ENCODE peak calls at places on chromosomes 13 and 19, in five cellular contexts. One of them, this sample, is unnamed.

GRCh38 chr19:56110515-56111448 is 10.3 kb downstream of the ZNF787 start:
- DNase-seq in IMR-90: peak; percentile 39
- DNase-seq in left ventricle myocardium inferior: peak; percentile 64
- DNase-seq in astrocyte: no peak
- DNase-seq in fibroblast of lung: no peak
- DNase-seq in this sample: no peak

GRCh38 chr13:79709526-79709925 is 228.6 kb downstream of the NDFIP2 start:
- DNase-seq in IMR-90: peak; percentile 13
- DNase-seq in fibroblast of lung: peak; percentile 77
- DNase-seq in left ventricle myocardium inferior: no peak
- DNase-seq in astrocyte: peak; percentile 75
- DNase-seq in this sample: no peak

GRCh38 chr19:13315495-13315894 is 165.3 kb downstream of the IER2 start:
- DNase-seq in fibroblast of lung: no peak
- DNase-seq in astrocyte: no peak
- DNase-seq in left ventricle myocardium inferior: no peak
- DNase-seq in IMR-90: no peak
- DNase-seq in this sample: no peak

GRCh38 chr13:50129923-50130685 is 114.9 kb downstream of the KCNRG start:
- DNase-seq in astrocyte: no peak
- DNase-seq in IMR-90: no peak
- DNase-seq in fibroblast of lung: peak; percentile 35
- DNase-seq in left ventricle myocardium inferior: peak; percentile 37
- DNase-seq in this sample: no peak

GRCh38 chr13:21849323-21849722 is 178.4 kb downstream of the FGF9 start:
- DNase-seq in astrocyte: no peak
- DNase-seq in IMR-90: peak; percentile 43
- DNase-seq in left ventricle myocardium inferior: no peak
- DNase-seq in fibroblast of lung: no peak
- DNase-seq in this sample: peak; percentile 31

GRCh38 chr19:38093587-38093986 is 130.4 kb downstream of the DPF1 start:
- DNase-seq in astrocyte: no peak
- DNase-seq in fibroblast of lung: no peak
- DNase-seq in IMR-90: no peak
- DNase-seq in left ventricle myocardium inferior: peak; percentile 58
- DNase-seq in this sample: no peak

GRCh38 chr19:40143612-40144011 is 47.6 kb upstream of the MAP3K10 start:
- DNase-seq in fibroblast of lung: no peak
- DNase-seq in astrocyte: no peak
- DNase-seq in left ventricle myocardium inferior: peak; percentile 28
- DNase-seq in IMR-90: no peak
- DNase-seq in this sample: no peak

GRCh38 chr19:7492142-7493055 is 3.6 kb upstream of the PEX11G start:
- DNase-seq in left ventricle myocardium inferior: no peak
- DNase-seq in astrocyte: no peak
- DNase-seq in IMR-90: no peak
- DNase-seq in fibroblast of lung: no peak
- DNase-seq in this sample: no peak

GRCh38 chr19:5672708-5673459 is 7.4 kb downstream of the MICOS13 start:
- DNase-seq in left ventricle myocardium inferior: no peak
- DNase-seq in IMR-90: no peak
- DNase-seq in fibroblast of lung: no peak
- DNase-seq in astrocyte: no peak
- DNase-seq in this sample: no peak

GRCh38 chr13:51175639-51176038 is 46.6 kb upstream of the FAM124A start:
- DNase-seq in left ventricle myocardium inferior: no peak
- DNase-seq in IMR-90: no peak
- DNase-seq in astrocyte: no peak
- DNase-seq in fibroblast of lung: no peak
- DNase-seq in this sample: no peak

GRCh38 chr19:18587962-18588610 is 512 bp upstream of the REX1BD start:
- DNase-seq in IMR-90: no peak
- DNase-seq in left ventricle myocardium inferior: no peak
- DNase-seq in fibroblast of lung: no peak
- DNase-seq in astrocyte: no peak
- DNase-seq in this sample: no peak

GRCh38 chr19:46928951-46929350 is 68.2 kb downstream of the ARHGAP35 start:
- DNase-seq in IMR-90: peak; percentile 27
- DNase-seq in astrocyte: no peak
- DNase-seq in left ventricle myocardium inferior: no peak
- DNase-seq in fibroblast of lung: no peak
- DNase-seq in this sample: no peak

GRCh38 chr13:20828540-20829364 is 55.0 kb upstream of the EEF1AKMT1 start:
- DNase-seq in IMR-90: peak; percentile 64
- DNase-seq in fibroblast of lung: peak; percentile 47
- DNase-seq in astrocyte: no peak
- DNase-seq in left ventricle myocardium inferior: no peak
- DNase-seq in this sample: peak; percentile 45

GRCh38 chr13:61410266-61410665 is 5.4 kb downstream of the PCDH20 start:
- DNase-seq in IMR-90: no peak
- DNase-seq in astrocyte: no peak
- DNase-seq in fibroblast of lung: no peak
- DNase-seq in left ventricle myocardium inferior: no peak
- DNase-seq in this sample: no peak

GRCh38 chr13:110334841-110335490 is 27.9 kb downstream of the COL4A2 start:
- DNase-seq in fibroblast of lung: peak; percentile 79
- DNase-seq in astrocyte: peak; percentile 78
- DNase-seq in left ventricle myocardium inferior: no peak
- DNase-seq in IMR-90: no peak
- DNase-seq in this sample: no peak

GRCh38 chr19:14561832-14562351 is 10.0 kb downstream of the NDUFB7 start:
- DNase-seq in fibroblast of lung: peak; percentile 37
- DNase-seq in left ventricle myocardium inferior: peak; percentile 57
- DNase-seq in IMR-90: peak; percentile 19
- DNase-seq in astrocyte: no peak
- DNase-seq in this sample: peak; percentile 58

GRCh38 chr13:20669162-20669561 is 34.3 kb upstream of the IL17D start:
- DNase-seq in fibroblast of lung: no peak
- DNase-seq in left ventricle myocardium inferior: no peak
- DNase-seq in astrocyte: no peak
- DNase-seq in IMR-90: no peak
- DNase-seq in this sample: no peak

GRCh38 chr13:94344126-94344863 is 135.2 kb downstream of the DCT start:
- DNase-seq in IMR-90: peak; percentile 57
- DNase-seq in fibroblast of lung: peak; percentile 54
- DNase-seq in astrocyte: peak; percentile 38
- DNase-seq in left ventricle myocardium inferior: no peak
- DNase-seq in this sample: no peak

GRCh38 chr13:33283195-33283910 is 2.2 kb downstream of the STARD13 start:
- DNase-seq in left ventricle myocardium inferior: no peak
- DNase-seq in fibroblast of lung: no peak
- DNase-seq in IMR-90: no peak
- DNase-seq in astrocyte: no peak
- DNase-seq in this sample: no peak

GRCh38 chr13:40562975-40563349 is 103.5 kb downstream of the FOXO1 start:
- DNase-seq in fibroblast of lung: peak; percentile 43
- DNase-seq in left ventricle myocardium inferior: no peak
- DNase-seq in IMR-90: no peak
- DNase-seq in astrocyte: peak; percentile 19
- DNase-seq in this sample: no peak

DNA sequence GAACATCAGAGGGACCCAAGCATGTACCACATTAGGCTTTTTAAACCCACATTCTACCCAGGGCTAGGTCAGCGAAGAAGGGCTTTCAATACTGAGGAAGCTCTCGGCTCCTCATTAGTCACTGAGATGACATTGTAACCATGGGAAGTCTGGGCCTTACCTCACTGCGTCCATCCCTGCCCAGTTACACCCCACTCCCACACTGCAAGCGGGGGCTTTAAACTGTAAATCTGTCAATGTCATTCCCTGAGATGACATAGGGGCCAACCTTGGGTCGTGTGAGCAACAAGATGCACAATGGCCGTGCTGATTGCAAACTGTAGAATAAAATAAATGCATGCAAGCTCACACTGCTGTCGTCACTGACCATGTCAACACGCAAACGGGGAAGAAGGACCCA is 21.7 kb upstream of the TFDP1 start:
- DNase-seq in left ventricle myocardium inferior: no peak
- DNase-seq in fibroblast of lung: no peak
- DNase-seq in IMR-90: no peak
- DNase-seq in astrocyte: no peak
- DNase-seq in this sample: no peak
- TF ChIP-seq CTCF in left ventricle myocardium inferior: no peak
- TF ChIP-seq CTCF in fibroblast of lung: no peak
- TF ChIP-seq CTCF in IMR-90: no peak
- TF ChIP-seq CTCF in astrocyte: no peak
- TF ChIP-seq CTCF in this sample: no peak

GRCh38 chr19:44750713-44751112 is 2.2 kb downstream of the BCL3 start:
- DNase-seq in IMR-90: no peak
- DNase-seq in astrocyte: no peak
- DNase-seq in fibroblast of lung: no peak
- DNase-seq in left ventricle myocardium inferior: no peak
- DNase-seq in this sample: no peak
- H3K27ac ChIP-seq in IMR-90: peak overlapping the region; percentile 38
- H3K27ac ChIP-seq in astrocyte: no peak overlapping the region
- H3K27ac ChIP-seq in fibroblast of lung: peak overlapping the region; percentile 100
- H3K27ac ChIP-seq in left ventricle myocardium inferior: peak overlapping the region; percentile 98
- H3K27ac ChIP-seq in this sample: peak overlapping the region; percentile 100

GRCh38 chr13:30895773-30896172 is 10.3 kb upstream of the MEDAG start:
- DNase-seq in IMR-90: peak; percentile 92
- DNase-seq in astrocyte: peak; percentile 88
- DNase-seq in left ventricle myocardium inferior: peak; percentile 52
- DNase-seq in fibroblast of lung: peak; percentile 91
- DNase-seq in this sample: peak; percentile 56
- TF ChIP-seq CTCF in IMR-90: no peak
- TF ChIP-seq CTCF in astrocyte: no peak
- TF ChIP-seq CTCF in left ventricle myocardium inferior: no peak
- TF ChIP-seq CTCF in fibroblast of lung: no peak
- TF ChIP-seq CTCF in this sample: no peak

GRCh38 chr19:3374369-3375112 is 8.2 kb downstream of the NFIC start:
- DNase-seq in left ventricle myocardium inferior: peak; percentile 71
- DNase-seq in IMR-90: no peak
- DNase-seq in astrocyte: no peak
- DNase-seq in fibroblast of lung: no peak
- DNase-seq in this sample: no peak

GRCh38 chr19:3375221-3376088 is 9.1 kb downstream of the NFIC start:
- DNase-seq in fibroblast of lung: peak; percentile 85
- DNase-seq in IMR-90: peak; percentile 70
- DNase-seq in astrocyte: peak; percentile 71
- DNase-seq in left ventricle myocardium inferior: peak; percentile 87
- DNase-seq in this sample: no peak

GRCh38 chr19:3381701-3382372 is 15.5 kb downstream of the NFIC start:
- DNase-seq in astrocyte: no peak
- DNase-seq in fibroblast of lung: no peak
- DNase-seq in IMR-90: no peak
- DNase-seq in left ventricle myocardium inferior: no peak
- DNase-seq in this sample: no peak

GRCh38 chr19:3380829-3381228 is 14.4 kb downstream of the NFIC start:
- DNase-seq in astrocyte: no peak
- DNase-seq in fibroblast of lung: no peak
- DNase-seq in left ventricle myocardium inferior: no peak
- DNase-seq in IMR-90: no peak
- DNase-seq in this sample: no peak

DNA sequence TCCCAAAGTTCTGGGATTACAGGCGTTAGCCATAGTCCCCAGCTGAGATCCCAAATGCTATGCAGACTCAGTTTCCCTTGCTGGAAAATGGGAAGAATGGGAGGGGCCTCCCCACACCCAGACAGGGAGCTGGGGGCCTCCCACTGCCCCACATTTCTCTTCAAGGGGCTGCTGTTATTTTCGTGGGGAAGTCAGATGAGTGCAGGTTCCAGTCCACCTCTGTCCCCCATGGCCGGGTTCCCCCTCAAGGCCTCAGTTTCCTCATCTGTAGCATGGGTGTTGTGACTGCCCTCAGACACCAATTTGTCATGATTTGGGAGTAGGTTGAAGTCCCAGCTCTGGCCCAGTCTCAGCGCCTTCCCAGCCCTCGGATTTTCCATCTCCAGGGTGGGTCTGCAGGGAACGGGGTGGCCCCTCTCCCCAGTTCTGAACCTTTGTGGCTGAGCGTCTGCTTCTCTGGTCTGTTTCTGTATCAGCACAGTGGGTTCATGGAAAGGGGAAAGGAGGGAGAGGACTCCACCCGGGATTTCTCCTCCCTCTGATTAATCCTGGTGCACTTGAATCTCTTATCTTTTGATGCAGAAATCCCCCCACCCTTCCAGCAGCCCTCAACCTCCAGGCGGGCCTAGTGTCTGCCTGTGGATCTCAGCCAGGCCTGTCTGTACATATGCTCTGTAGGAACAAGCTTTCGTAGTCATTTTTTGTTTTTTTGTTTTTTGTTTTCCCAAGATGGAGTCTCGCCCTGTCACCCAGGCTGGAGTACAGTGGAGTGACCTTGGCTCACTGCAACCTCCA is 12.2 kb downstream of the NFIC start:
- DNase-seq in IMR-90: no peak
- DNase-seq in fibroblast of lung: no peak
- DNase-seq in left ventricle myocardium inferior: no peak
- DNase-seq in astrocyte: no peak
- DNase-seq in this sample: no peak
- H3K27ac ChIP-seq in IMR-90: no peak overlapping the region
- H3K27ac ChIP-seq in fibroblast of lung: no peak overlapping the region
- H3K27ac ChIP-seq in left ventricle myocardium inferior: peak overlapping the region; percentile 89
- H3K27ac ChIP-seq in astrocyte: no peak overlapping the region
- H3K27ac ChIP-seq in this sample: peak overlapping the region; percentile 97

DNA sequence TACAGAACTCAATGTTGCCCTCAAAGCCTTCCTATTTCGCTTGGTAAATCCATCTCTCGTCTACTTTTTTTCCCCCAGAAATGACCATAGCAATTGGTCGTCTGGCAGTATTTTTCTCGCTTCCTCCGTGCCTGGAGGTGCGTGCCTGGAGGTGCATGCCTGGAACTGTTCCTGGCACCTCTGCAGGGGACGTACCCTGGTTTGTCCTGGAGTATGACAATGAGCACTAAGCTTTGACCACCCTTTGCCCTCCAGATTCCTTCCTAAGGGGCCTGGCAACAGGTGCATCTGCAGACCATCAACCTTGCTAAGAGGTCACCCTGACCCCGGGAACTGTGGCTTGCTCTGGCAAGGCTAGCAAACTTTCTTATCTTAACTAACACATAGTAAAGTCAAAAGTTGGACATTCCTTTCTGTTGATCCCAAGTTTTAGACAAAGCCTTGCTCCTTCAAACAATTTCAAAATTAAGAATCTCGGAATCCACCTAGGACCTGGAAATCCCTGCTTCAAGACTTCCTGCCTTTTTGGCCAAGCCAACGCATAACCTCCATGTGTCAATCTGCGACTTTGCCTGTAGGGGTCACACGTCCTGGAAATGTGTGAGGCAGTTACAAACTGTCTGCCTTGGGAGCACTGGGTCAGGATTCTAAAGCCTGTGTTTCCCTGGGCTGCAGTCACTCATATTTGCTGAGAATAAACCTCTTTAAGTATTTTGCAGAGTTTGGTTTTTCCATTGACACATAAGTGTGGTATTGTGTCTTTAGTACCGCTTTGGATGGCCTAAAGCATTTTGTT is 28.8 kb upstream of the TUBGCP3 start:
- DNase-seq in left ventricle myocardium inferior: no peak
- DNase-seq in astrocyte: peak; percentile 9
- DNase-seq in fibroblast of lung: peak; percentile 23
- DNase-seq in IMR-90: peak; percentile 52
- DNase-seq in this sample: no peak
- TF ChIP-seq CTCF in left ventricle myocardium inferior: peak; percentile 73
- TF ChIP-seq CTCF in astrocyte: peak; percentile 36
- TF ChIP-seq CTCF in fibroblast of lung: peak; percentile 40
- TF ChIP-seq CTCF in IMR-90: peak; percentile 53
- TF ChIP-seq CTCF in this sample: peak; percentile 19

This sample was measured in RWPE1.